ENCODE peak calls at places on chromosomes 5 and 9, in six cellular contexts. K, G, A, P, Z and V are unnamed samples.

GRCh38 chr5:76855961-76856360 is 6.1 kb downstream of the S100Z start:
- DNase-seq in K (no peak), G (no peak), A (no peak), P (no peak), Z (no peak), V (no peak)

GRCh38 chr5:33371660-33372059 is 69.1 kb upstream of the TARS1 start:
- DNase-seq in K (no peak), G (no peak), A (peak; percentile 73), P (no peak), Z (no peak), V (peak; percentile 97)

GRCh38 chr5:57435701-57436134 is 46.9 kb downstream of the ACTBL2 start:
- DNase-seq in K (peak; percentile 83), G (peak; percentile 60), A (peak; percentile 90), P (no peak), Z (peak; percentile 37), V (peak; percentile 80)

GRCh38 chr9:128587453-128587852 is 35.1 kb downstream of the SPTAN1 start:
- DNase-seq in K (no peak), G (no peak), A (no peak), P (no peak), Z (no peak), V (no peak)

GRCh38 chr5:160363661-160364060 is 6.8 kb downstream of the C1QTNF2 start:
- DNase-seq in K (no peak), G (no peak), A (no peak), P (no peak), Z (no peak), V (no peak)

GRCh38 chr9:12595400-12595799 is 97.8 kb upstream of the TYRP1 start:
- DNase-seq in K (peak; percentile 17), G (no peak), A (no peak), P (no peak), Z (no peak), V (no peak)

GRCh38 chr9:97900738-97901565 is 21.3 kb downstream of the TRMO start:
- DNase-seq in K (peak; percentile 65), G (peak; percentile 34), A (peak; percentile 21), P (peak; percentile 19), Z (peak; percentile 27), V (peak; percentile 69)

GRCh38 chr9:130433168-130433946 is 11.4 kb upstream of the ASS1 start:
- DNase-seq in K (peak; percentile 44), G (peak; percentile 61), A (no peak), P (peak; percentile 85), Z (no peak), V (no peak)

GRCh38 chr9:16708638-16709435 is 161.6 kb downstream of the BNC2 start:
- DNase-seq in K (no peak), G (no peak), A (no peak), P (peak; percentile 18), Z (no peak), V (peak; percentile 80)

GRCh38 chr5:19496056-19496455 is 491.9 kb downstream of the CDH18 start:
- DNase-seq in K (peak; percentile 38), G (no peak), A (no peak), P (no peak), Z (no peak), V (peak; percentile 0)

GRCh38 chr5:154285661-154286408 is 95.3 kb downstream of the GALNT10 start:
- DNase-seq in K (peak; percentile 52), G (peak; percentile 26), A (no peak), P (no peak), Z (no peak), V (peak; percentile 52)

GRCh38 chr9:3296536-3296935 is 229.3 kb downstream of the RFX3 start:
- DNase-seq in K (no peak), G (no peak), A (no peak), P (no peak), Z (no peak), V (no peak)

GRCh38 chr9:75431388-75431787 is 343.1 kb downstream of the OSTF1 start:
- DNase-seq in K (no peak), G (no peak), A (no peak), P (no peak), Z (no peak), V (no peak)

GRCh38 chr5:110842948-110843347 is 104.1 kb downstream of the SLC25A46 start:
- DNase-seq in K (no peak), G (no peak), A (no peak), P (no peak), Z (no peak), V (no peak)

GRCh38 chr9:127905788-127906191 is 6.4 kb upstream of the ST6GALNAC6 start:
- DNase-seq in K (no peak), G (no peak), A (no peak), P (no peak), Z (no peak), V (no peak)

GRCh38 chr9:136093995-136094881 is 851 bp downstream of the NACC2 start:
- DNase-seq in K (peak; percentile 57), G (peak; percentile 69), A (no peak), P (peak; percentile 51), Z (peak; percentile 32), V (peak; percentile 55)

GRCh38 chr5:153974131-153974812 is 64.4 kb downstream of the FAM114A2 start:
- DNase-seq in K (peak; percentile 46), G (peak; percentile 43), A (peak; percentile 6), P (peak; percentile 43), Z (peak; percentile 18), V (peak; percentile 54)

GRCh38 chr5:75566710-75567309 is 44.4 kb upstream of the ANKDD1B start:
- DNase-seq in K (peak; percentile 90), G (peak; percentile 44), A (peak; percentile 75), P (no peak), Z (peak; percentile 80), V (peak; percentile 95)

GRCh38 chr9:126327750-126328120 is 1.1 kb downstream of the MVB12B start:
- DNase-seq in K (no peak), G (no peak), A (no peak), P (no peak), Z (no peak), V (no peak)

GRCh38 chr9:126327016-126327749 is 554 bp downstream of the MVB12B start:
- DNase-seq in K (no peak), G (peak; percentile 14), A (no peak), P (no peak), Z (no peak), V (no peak)

GRCh38 chr9:126325779-126326178 is 850 bp upstream of the MVB12B start:
- DNase-seq in K (no peak), G (no peak), A (no peak), P (no peak), Z (no peak), V (no peak)

GRCh38 chr9:126328415-126328814 is 1.8 kb downstream of the MVB12B start:
- DNase-seq in K (no peak), G (no peak), A (no peak), P (no peak), Z (no peak), V (no peak)

DNA sequence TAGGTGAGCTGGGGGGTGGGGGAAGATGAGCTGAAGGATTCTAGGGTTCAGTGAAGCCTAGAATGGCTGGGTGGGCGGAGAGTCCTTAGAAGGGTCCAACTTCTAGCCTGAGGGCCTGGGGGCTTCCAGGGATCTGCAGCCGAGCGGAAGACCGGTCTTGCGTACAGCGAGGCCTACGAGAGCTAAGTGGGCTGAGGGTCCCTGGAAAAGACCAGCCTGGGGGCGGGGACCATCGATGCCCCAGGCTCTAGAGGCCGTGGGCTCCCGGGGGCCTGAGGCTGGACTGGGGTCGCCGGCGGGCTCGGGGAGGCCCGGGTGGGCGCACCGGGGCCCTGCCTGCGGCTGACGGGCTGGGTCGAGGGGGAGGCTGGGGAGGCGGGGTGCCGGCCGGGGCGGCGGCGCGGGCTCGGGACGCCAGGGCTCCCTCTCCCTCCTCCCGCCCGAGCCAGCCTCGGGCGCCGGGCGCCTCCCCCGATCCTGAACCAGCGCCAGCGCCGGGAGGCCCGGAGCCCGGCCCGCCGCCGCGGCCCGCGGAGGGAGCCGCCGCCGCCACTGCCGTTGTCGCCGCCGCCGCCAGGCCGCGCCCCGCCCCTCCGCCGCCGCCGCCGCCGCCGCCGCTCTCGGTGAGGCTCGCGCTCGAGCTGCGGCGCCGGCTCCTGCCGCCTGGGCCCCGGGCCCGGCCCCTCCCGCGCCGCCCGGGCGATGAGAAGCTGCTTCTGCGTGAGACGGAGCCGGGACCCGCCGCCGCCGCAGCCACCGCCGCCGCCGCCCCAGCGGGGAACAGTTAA is at the start of gene MVB12B:
- DNase-seq in K (peak; percentile 47), G (peak; percentile 44), A (no peak), P (peak; percentile 75), Z (no peak), V (no peak)
- TF ChIP-seq CTCF in K (no peak), G (no peak), A (no peak), P (no peak), Z (no peak), V (no peak)

GRCh38 chr5:147332643-147333042 is 97.8 kb downstream of the STK32A start:
- DNase-seq in K (no peak), G (no peak), A (no peak), P (no peak), Z (no peak), V (no peak)

GRCh38 chr5:147327421-147327820 is 92.6 kb downstream of the STK32A start:
- DNase-seq in K (no peak), G (no peak), A (no peak), P (no peak), Z (no peak), V (no peak)

DNA sequence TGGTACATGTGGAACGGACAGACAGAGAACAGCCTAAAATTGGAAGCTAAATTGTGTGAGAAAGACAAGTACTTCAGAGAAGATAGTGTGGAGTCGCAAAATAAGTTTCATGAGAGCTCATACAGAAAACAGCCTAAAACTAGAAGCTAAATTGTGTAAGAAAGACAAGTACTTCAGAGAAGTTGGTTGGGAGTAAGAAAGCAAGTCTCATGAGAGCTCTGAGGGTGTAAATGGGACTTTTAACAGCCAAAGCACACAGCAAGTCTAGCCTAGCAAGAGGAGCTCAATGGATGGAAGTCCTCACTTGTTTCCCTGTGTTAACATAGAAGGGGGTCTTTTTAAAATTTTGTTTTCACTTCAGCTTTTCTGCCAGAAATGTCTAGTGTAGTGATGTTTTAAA is 93.1 kb downstream of the STK32A start:
- DNase-seq in K (no peak), G (no peak), A (no peak), P (no peak), Z (no peak), V (no peak)
- TF ChIP-seq CTCF in K (no peak), G (no peak), A (no peak), P (no peak), Z (no peak), V (no peak)

DNA sequence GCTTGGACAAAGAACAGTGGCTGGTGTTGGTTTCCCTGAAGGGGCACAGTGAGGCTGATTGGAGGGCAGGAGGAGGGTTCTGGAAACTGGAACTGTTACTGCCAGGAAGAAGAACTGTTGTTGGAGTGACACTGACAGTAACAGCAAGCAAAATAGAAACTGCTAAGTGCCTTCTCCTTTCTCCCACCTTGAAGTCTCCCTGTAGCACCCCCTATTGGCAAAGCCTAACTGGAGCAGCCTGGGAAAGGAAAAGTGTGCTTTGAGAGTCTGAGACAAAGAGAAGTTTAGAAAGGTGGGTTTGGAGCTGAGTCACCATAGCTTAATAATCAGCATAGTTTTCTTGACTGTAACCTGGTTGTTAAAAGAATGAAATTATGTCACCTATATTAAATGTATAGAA is 2.5 kb upstream of the TMEM174 start:
- DNase-seq in K (peak; percentile 43), G (no peak), A (no peak), P (no peak), Z (peak; percentile 8), V (peak; percentile 53)
- TF ChIP-seq CTCF in K (peak; percentile 57), G (no peak), A (peak; percentile 46), P (no peak), Z (peak; percentile 38), V (peak; percentile 94)

GRCh38 chr5:60668715-60669304 is 31.2 kb downstream of the DEPDC1B start:
- DNase-seq in K (peak; percentile 55), G (no peak), A (no peak), P (no peak), Z (peak; percentile 31), V (peak; percentile 56)
- TF ChIP-seq CTCF in K (peak; percentile 32), G (no peak), A (peak; percentile 65), P (peak; percentile 67), Z (peak; percentile 36), V (peak; percentile 57)